ENCODE peak calls at places on chromosomes 12 and 14, in ten cellular contexts. U is myocyte; I is KBM-7; N is kidney tubule cell; Z is neural progenitor cell; J is natural killer cell; L is Calu3; X is stimulated activated CD8-positive, alpha-beta memory T cell treated with anti-CD3 and anti-CD28 coated beads, Interleukin-7, amount 100 ng/mL, for 24 hours; T is G401; F is Daoy. A is an unnamed sample.

GRCh38 chr12:100427078-100427477 is 46.6 kb upstream of the NR1H4 start:
- DNase-seq in X (no peak), T (no peak), I (no peak), N (peak; percentile 92), L (peak; percentile 7), U (peak; percentile 17), Z (no peak), F (peak; percentile 78), J (no peak), A (peak; percentile 57)

GRCh38 chr12:117334855-117335587 is 26.4 kb downstream of the NOS1 start:
- DNase-seq in T (peak; percentile 50), Z (no peak), L (no peak), F (peak; percentile 77), J (no peak), X (no peak), U (no peak), N (no peak), I (no peak), A (no peak)

GRCh38 chr14:42013560-42013959 is 406.9 kb downstream of the LRFN5 start:
- DNase-seq in X (no peak), F (peak; percentile 8), U (no peak), L (no peak), N (no peak), I (no peak), Z (no peak), T (no peak), J (no peak), A (no peak)

GRCh38 chr12:124761876-124762275 is 101.8 kb downstream of the SCARB1 start:
- DNase-seq in I (no peak), L (peak; percentile 51), J (no peak), U (peak; percentile 50), F (no peak), T (no peak), X (no peak), Z (no peak), N (no peak), A (no peak)

GRCh38 chr14:91396959-91397815 is 20.4 kb downstream of the CCDC88C start:
- DNase-seq in L (peak; percentile 56), I (peak; percentile 69), J (no peak), Z (no peak), X (no peak), N (no peak), T (no peak), U (no peak), F (no peak), A (no peak)

GRCh38 chr14:91926131-91926890 is 21.2 kb downstream of the FBLN5 start:
- DNase-seq in L (no peak), N (no peak), U (no peak), Z (no peak), F (no peak), T (no peak), J (no peak), X (no peak), I (no peak), A (no peak)

GRCh38 chr12:47972895-47973294 is 9.5 kb downstream of the TMEM106C start:
- DNase-seq in Z (no peak), F (no peak), T (no peak), X (no peak), N (no peak), I (no peak), L (no peak), J (no peak), U (no peak), A (no peak)

GRCh38 chr12:109752117-109753053 is 38.8 kb downstream of the FAM222A start:
- DNase-seq in L (no peak), T (no peak), J (no peak), Z (no peak), I (no peak), X (no peak), N (no peak), F (no peak), U (no peak), A (no peak)

GRCh38 chr14:69673578-69674305 is 62.3 kb downstream of the SUSD6 start:
- DNase-seq in L (peak; percentile 23), X (no peak), U (no peak), Z (no peak), I (no peak), F (no peak), J (no peak), N (peak; percentile 73), T (no peak), A (no peak)

A was measured in LHCN-M2.